ENCODE peak calls at places on chromosomes 11 and 22, in six cellular contexts. One of them, this sample, is unnamed.

GRCh38 chr11:66142370-66143263 is 72.5 kb downstream of the PACS1 start:
- DNase-seq in fibroblast of lung: no peak
- DNase-seq in cardiac muscle cell: peak
- DNase-seq in endodermal cell: no peak
- DNase-seq in ovary: no peak
- DNase-seq in lower lobe of right lung: no peak
- DNase-seq in this sample: peak

GRCh38 chr11:47274495-47275235 is 4.7 kb downstream of the MADD start:
- DNase-seq in fibroblast of lung: no peak
- DNase-seq in cardiac muscle cell: no peak
- DNase-seq in endodermal cell: no peak
- DNase-seq in ovary: no peak
- DNase-seq in lower lobe of right lung: no peak
- DNase-seq in this sample: no peak

GRCh38 chr11:3614742-3615171 is 27.0 kb downstream of the ART5 start:
- DNase-seq in fibroblast of lung: no peak
- DNase-seq in cardiac muscle cell: no peak
- DNase-seq in endodermal cell: no peak
- DNase-seq in ovary: no peak
- DNase-seq in lower lobe of right lung: peak
- DNase-seq in this sample: peak

GRCh38 chr11:12801976-12802375 is 127.8 kb downstream of the TEAD1 start:
- DNase-seq in fibroblast of lung: no peak
- DNase-seq in cardiac muscle cell: no peak
- DNase-seq in endodermal cell: no peak
- DNase-seq in ovary: no peak
- DNase-seq in lower lobe of right lung: no peak
- DNase-seq in this sample: no peak

GRCh38 chr11:12241401-12241800 is 131.0 kb downstream of the MICAL2 start:
- DNase-seq in fibroblast of lung: no peak
- DNase-seq in cardiac muscle cell: no peak
- DNase-seq in endodermal cell: no peak
- DNase-seq in ovary: no peak
- DNase-seq in lower lobe of right lung: no peak
- DNase-seq in this sample: no peak

GRCh38 chr22:20588092-20588842 is 80.9 kb downstream of the MED15 start:
- DNase-seq in fibroblast of lung: no peak
- DNase-seq in cardiac muscle cell: no peak
- DNase-seq in endodermal cell: no peak
- DNase-seq in ovary: no peak
- DNase-seq in lower lobe of right lung: no peak
- DNase-seq in this sample: no peak

GRCh38 chr11:65654375-65655349 is 8.1 kb downstream of the RELA start:
- DNase-seq in fibroblast of lung: no peak
- DNase-seq in cardiac muscle cell: no peak
- DNase-seq in endodermal cell: peak
- DNase-seq in ovary: peak
- DNase-seq in lower lobe of right lung: no peak
- DNase-seq in this sample: no peak

GRCh38 chr22:44890416-44891292 is 119.2 kb downstream of the PHF21B start:
- DNase-seq in fibroblast of lung: no peak
- DNase-seq in cardiac muscle cell: no peak
- DNase-seq in endodermal cell: peak
- DNase-seq in ovary: no peak
- DNase-seq in lower lobe of right lung: no peak
- DNase-seq in this sample: no peak

GRCh38 chr11:79150320-79150719 is 290.5 kb downstream of the TENM4 start:
- DNase-seq in fibroblast of lung: no peak
- DNase-seq in cardiac muscle cell: no peak
- DNase-seq in endodermal cell: peak
- DNase-seq in ovary: no peak
- DNase-seq in lower lobe of right lung: no peak
- DNase-seq in this sample: no peak

GRCh38 chr22:33879796-33880195 is 40.5 kb downstream of the LARGE1 start:
- DNase-seq in fibroblast of lung: no peak
- DNase-seq in cardiac muscle cell: no peak
- DNase-seq in endodermal cell: no peak
- DNase-seq in ovary: no peak
- DNase-seq in lower lobe of right lung: no peak
- DNase-seq in this sample: no peak

GRCh38 chr11:101567086-101567485 is 16.7 kb downstream of the TRPC6 start:
- DNase-seq in fibroblast of lung: no peak
- DNase-seq in cardiac muscle cell: no peak
- DNase-seq in endodermal cell: peak
- DNase-seq in ovary: no peak
- DNase-seq in lower lobe of right lung: no peak
- DNase-seq in this sample: no peak

GRCh38 chr11:109236188-109236587 is 185.8 kb upstream of the C11orf87 start:
- DNase-seq in fibroblast of lung: no peak
- DNase-seq in cardiac muscle cell: peak
- DNase-seq in endodermal cell: no peak
- DNase-seq in ovary: no peak
- DNase-seq in lower lobe of right lung: no peak
- DNase-seq in this sample: no peak

GRCh38 chr22:19809741-19810140 is 44.9 kb downstream of the GNB1L start:
- DNase-seq in fibroblast of lung: no peak
- DNase-seq in cardiac muscle cell: no peak
- DNase-seq in endodermal cell: peak
- DNase-seq in ovary: no peak
- DNase-seq in lower lobe of right lung: no peak
- DNase-seq in this sample: no peak

GRCh38 chr11:57233702-57234101 is 3.3 kb downstream of the APLNR start:
- DNase-seq in fibroblast of lung: no peak
- DNase-seq in cardiac muscle cell: no peak
- DNase-seq in endodermal cell: peak
- DNase-seq in ovary: no peak
- DNase-seq in lower lobe of right lung: no peak
- DNase-seq in this sample: no peak

GRCh38 chr22:24402460-24403192 is 24.8 kb upstream of the ADORA2A start:
- DNase-seq in fibroblast of lung: peak
- DNase-seq in cardiac muscle cell: peak
- DNase-seq in endodermal cell: no peak
- DNase-seq in ovary: peak
- DNase-seq in lower lobe of right lung: no peak
- DNase-seq in this sample: peak

GRCh38 chr22:44288951-44289350 is 23.8 kb downstream of the SHISAL1 start:
- DNase-seq in fibroblast of lung: no peak
- DNase-seq in cardiac muscle cell: no peak
- DNase-seq in endodermal cell: no peak
- DNase-seq in ovary: no peak
- DNase-seq in lower lobe of right lung: no peak
- DNase-seq in this sample: no peak

GRCh38 chr11:76048763-76049162 is 157.5 kb downstream of the WNT11 start:
- DNase-seq in fibroblast of lung: no peak
- DNase-seq in cardiac muscle cell: no peak
- DNase-seq in endodermal cell: peak
- DNase-seq in ovary: no peak
- DNase-seq in lower lobe of right lung: no peak
- DNase-seq in this sample: no peak

GRCh38 chr11:27088353-27088752 is 47.7 kb downstream of the BBOX1 start:
- DNase-seq in fibroblast of lung: no peak
- DNase-seq in cardiac muscle cell: peak
- DNase-seq in endodermal cell: no peak
- DNase-seq in ovary: no peak
- DNase-seq in lower lobe of right lung: no peak
- DNase-seq in this sample: peak

GRCh38 chr11:77174559-77174958 is 46.5 kb downstream of the MYO7A start:
- DNase-seq in fibroblast of lung: no peak
- DNase-seq in cardiac muscle cell: no peak
- DNase-seq in endodermal cell: peak
- DNase-seq in ovary: no peak
- DNase-seq in lower lobe of right lung: peak
- DNase-seq in this sample: no peak

GRCh38 chr11:114738954-114739353 is 60.6 kb downstream of the NXPE2 start:
- DNase-seq in fibroblast of lung: peak
- DNase-seq in cardiac muscle cell: peak
- DNase-seq in endodermal cell: peak
- DNase-seq in ovary: no peak
- DNase-seq in lower lobe of right lung: no peak
- DNase-seq in this sample: no peak

GRCh38 chr11:100684101-100685065 is 2.7 kb upstream of the ARHGAP42 start:
- DNase-seq in fibroblast of lung: no peak
- DNase-seq in cardiac muscle cell: no peak
- DNase-seq in endodermal cell: no peak
- DNase-seq in ovary: no peak
- DNase-seq in lower lobe of right lung: no peak
- DNase-seq in this sample: peak

GRCh38 chr22:47071812-47072641 is 309.6 kb downstream of the TBC1D22A start:
- DNase-seq in fibroblast of lung: no peak
- DNase-seq in cardiac muscle cell: no peak
- DNase-seq in endodermal cell: no peak
- DNase-seq in ovary: no peak
- DNase-seq in lower lobe of right lung: no peak
- DNase-seq in this sample: no peak

GRCh38 chr11:17208257-17208999 is 642 bp upstream of the PIK3C2A start:
- DNase-seq in fibroblast of lung: peak
- DNase-seq in cardiac muscle cell: peak
- DNase-seq in endodermal cell: peak
- DNase-seq in ovary: peak
- DNase-seq in lower lobe of right lung: no peak
- DNase-seq in this sample: peak

GRCh38 chr11:135033545-135033944 is 621.5 kb upstream of the B3GAT1 start:
- DNase-seq in fibroblast of lung: peak
- DNase-seq in cardiac muscle cell: peak
- DNase-seq in endodermal cell: peak
- DNase-seq in ovary: no peak
- DNase-seq in lower lobe of right lung: no peak
- DNase-seq in this sample: no peak

GRCh38 chr22:35838849-35839646 is 121.4 kb downstream of the APOL5 start:
- DNase-seq in fibroblast of lung: peak
- DNase-seq in cardiac muscle cell: peak
- DNase-seq in endodermal cell: peak
- DNase-seq in ovary: peak
- DNase-seq in lower lobe of right lung: no peak
- DNase-seq in this sample: peak

GRCh38 chr22:28774378-28774777 is 1.9 kb downstream of the CCDC117 start:
- DNase-seq in fibroblast of lung: no peak
- DNase-seq in cardiac muscle cell: no peak
- DNase-seq in endodermal cell: no peak
- DNase-seq in ovary: no peak
- DNase-seq in lower lobe of right lung: no peak
- DNase-seq in this sample: no peak

GRCh38 chr11:86141645-86142569 is 73.0 kb upstream of the PICALM start:
- DNase-seq in fibroblast of lung: no peak
- DNase-seq in cardiac muscle cell: no peak
- DNase-seq in endodermal cell: no peak
- DNase-seq in ovary: no peak
- DNase-seq in lower lobe of right lung: no peak
- DNase-seq in this sample: no peak
- H3K27ac ChIP-seq in fibroblast of lung: no peak
- H3K27ac ChIP-seq in cardiac muscle cell: no peak
- H3K27ac ChIP-seq in endodermal cell: no peak
- H3K27ac ChIP-seq in ovary: no peak
- H3K27ac ChIP-seq in lower lobe of right lung: peak
- H3K27ac ChIP-seq in this sample: no peak

DNA sequence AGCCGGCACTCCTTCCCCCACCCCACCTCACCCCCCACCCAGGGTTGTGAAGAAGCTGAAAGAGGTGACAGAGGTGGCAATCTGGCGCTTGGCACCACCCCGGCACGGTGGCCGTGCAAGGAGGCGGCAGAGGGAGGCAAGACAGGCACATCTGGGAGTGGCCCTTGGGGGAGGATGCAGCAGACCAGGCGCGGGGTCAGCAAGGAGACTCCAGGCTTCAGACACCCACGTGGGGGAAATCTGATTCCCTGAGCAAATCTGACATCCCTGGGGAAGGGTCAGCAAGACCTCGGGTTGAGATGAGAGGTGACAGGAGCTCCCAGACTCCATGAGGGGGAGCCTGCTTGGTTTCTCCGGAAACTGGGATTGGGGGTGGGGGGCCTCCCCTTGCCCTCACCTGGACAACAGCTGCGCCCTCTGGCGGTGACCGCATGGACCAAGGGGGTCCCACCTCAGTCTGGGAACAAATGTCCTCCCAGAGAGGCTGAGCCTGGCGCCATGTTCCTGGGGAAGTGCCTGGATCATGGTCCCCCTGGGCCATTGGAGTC is 4.0 kb upstream of the RCOR2 start:
- DNase-seq in fibroblast of lung: no peak
- DNase-seq in cardiac muscle cell: no peak
- DNase-seq in endodermal cell: peak
- DNase-seq in ovary: no peak
- DNase-seq in lower lobe of right lung: no peak
- DNase-seq in this sample: no peak
- TF ChIP-seq CTCF in fibroblast of lung: peak
- TF ChIP-seq CTCF in cardiac muscle cell: peak
- TF ChIP-seq CTCF in endodermal cell: peak
- TF ChIP-seq CTCF in ovary: no peak
- TF ChIP-seq CTCF in lower lobe of right lung: peak
- TF ChIP-seq CTCF in this sample: peak

GRCh38 chr11:73162196-73162740 is 20.1 kb upstream of the FCHSD2 start:
- DNase-seq in fibroblast of lung: no peak
- DNase-seq in cardiac muscle cell: no peak
- DNase-seq in endodermal cell: no peak
- DNase-seq in ovary: no peak
- DNase-seq in lower lobe of right lung: no peak
- DNase-seq in this sample: no peak

GRCh38 chr11:73167555-73167954 is 25.4 kb upstream of the FCHSD2 start:
- DNase-seq in fibroblast of lung: no peak
- DNase-seq in cardiac muscle cell: no peak
- DNase-seq in endodermal cell: no peak
- DNase-seq in ovary: peak
- DNase-seq in lower lobe of right lung: no peak
- DNase-seq in this sample: no peak

GRCh38 chr11:73164803-73165542 is 22.9 kb upstream of the FCHSD2 start:
- DNase-seq in fibroblast of lung: no peak
- DNase-seq in cardiac muscle cell: no peak
- DNase-seq in endodermal cell: no peak
- DNase-seq in ovary: no peak
- DNase-seq in lower lobe of right lung: no peak
- DNase-seq in this sample: no peak

GRCh38 chr11:73159981-73160777 is 18.1 kb upstream of the FCHSD2 start:
- DNase-seq in fibroblast of lung: no peak
- DNase-seq in cardiac muscle cell: no peak
- DNase-seq in endodermal cell: peak
- DNase-seq in ovary: no peak
- DNase-seq in lower lobe of right lung: no peak
- DNase-seq in this sample: no peak

DNA sequence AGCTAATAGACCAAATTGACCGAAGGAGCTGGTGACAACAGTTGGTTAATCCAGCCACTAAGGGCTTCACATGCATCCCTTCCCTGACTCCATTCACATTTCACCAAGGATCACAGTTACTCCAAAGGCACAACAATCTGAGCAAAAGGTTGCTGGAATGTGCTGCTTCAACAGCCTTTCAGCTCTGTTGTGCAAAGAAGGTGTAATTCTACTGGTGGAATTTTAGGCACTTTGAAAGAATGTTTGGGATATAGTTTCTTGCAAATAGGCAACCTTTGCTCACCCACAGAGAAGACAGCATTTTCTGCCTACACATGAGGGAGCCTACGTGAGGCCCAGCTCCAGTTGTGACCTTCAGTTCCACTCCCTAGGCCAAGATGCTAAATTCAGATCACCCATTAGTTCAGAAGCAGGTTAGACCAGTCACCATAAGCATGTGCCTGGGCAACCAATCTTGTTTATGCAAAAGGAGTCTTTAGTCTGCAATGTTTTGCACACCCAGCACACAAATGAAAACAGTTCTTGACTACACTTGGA is 21.6 kb upstream of the FCHSD2 start:
- DNase-seq in fibroblast of lung: no peak
- DNase-seq in cardiac muscle cell: no peak
- DNase-seq in endodermal cell: no peak
- DNase-seq in ovary: no peak
- DNase-seq in lower lobe of right lung: no peak
- DNase-seq in this sample: no peak
- H3K27ac ChIP-seq in fibroblast of lung: no peak
- H3K27ac ChIP-seq in cardiac muscle cell: no peak
- H3K27ac ChIP-seq in endodermal cell: no peak
- H3K27ac ChIP-seq in ovary: no peak
- H3K27ac ChIP-seq in lower lobe of right lung: no peak
- H3K27ac ChIP-seq in this sample: no peak

GRCh38 chr11:10415817-10416392 is 39.2 kb upstream of the AMPD3 start:
- DNase-seq in fibroblast of lung: no peak
- DNase-seq in cardiac muscle cell: no peak
- DNase-seq in endodermal cell: no peak
- DNase-seq in ovary: no peak
- DNase-seq in lower lobe of right lung: no peak
- DNase-seq in this sample: no peak
- TF ChIP-seq CTCF in fibroblast of lung: no peak
- TF ChIP-seq CTCF in cardiac muscle cell: no peak
- TF ChIP-seq CTCF in endodermal cell: peak
- TF ChIP-seq CTCF in ovary: no peak
- TF ChIP-seq CTCF in lower lobe of right lung: no peak
- TF ChIP-seq CTCF in this sample: peak

This sample was measured in foreskin keratinocyte.